ENCODE peak calls at places on chromosomes 5 and 9, in four cellular contexts. J is kidney epithelial cell, S is glomerular endothelial cell, E is NCI-H187 treated with DMSO at 0.1 percent for 48 hours. L is an unnamed sample.

GRCh38 chr9:121135642-121136041 is 60.9 kb downstream of the CNTRL start:
- DNase-seq in J (no peak), S (no peak), E (no peak), L (no peak)

GRCh38 chr9:36970007-36970888 is 63.8 kb downstream of the PAX5 start:
- DNase-seq in J (no peak), S (no peak), E (no peak), L (no peak)

GRCh38 chr5:96565843-96566242 is 96.3 kb upstream of the CAST start:
- DNase-seq in J (no peak), S (no peak), E (no peak), L (peak; percentile 63)

GRCh38 chr9:103913899-103914298 is 180.2 kb upstream of the SMC2 start:
- DNase-seq in J (no peak), S (no peak), E (no peak), L (no peak)

GRCh38 chr5:43073597-43074546 is 33.8 kb upstream of the ANXA2R start:
- DNase-seq in J (no peak), S (no peak), E (peak; percentile 55), L (no peak)

GRCh38 chr5:159668556-159668955 is 247.7 kb upstream of the ADRA1B start:
- DNase-seq in J (no peak), S (no peak), E (no peak), L (no peak)

GRCh38 chr5:113338628-113339027 is 96.2 kb downstream of the TSSK1B start:
- DNase-seq in J (no peak), S (no peak), E (no peak), L (no peak)

GRCh38 chr5:173984218-173984617 is 4.8 kb upstream of the C5orf47 start:
- DNase-seq in J (no peak), S (no peak), E (no peak), L (no peak)

GRCh38 chr5:76643371-76643770 is 20.2 kb upstream of the F2RL2 start:
- DNase-seq in J (no peak), S (no peak), E (no peak), L (no peak)

GRCh38 chr9:134475051-134475790 is 149.0 kb downstream of the RXRA start:
- DNase-seq in J (no peak), S (peak; percentile 9), E (no peak), L (peak; percentile 34)

GRCh38 chr9:18141681-18142080 is 332.3 kb upstream of the ADAMTSL1 start:
- DNase-seq in J (no peak), S (no peak), E (no peak), L (no peak)

GRCh38 chr5:36744678-36745659 is 131.6 kb upstream of the NIPBL start:
- DNase-seq in J (peak; percentile 49), S (no peak), E (peak; percentile 48), L (peak; percentile 13)

GRCh38 chr9:16867571-16868311 is 2.7 kb downstream of the BNC2 start:
- DNase-seq in J (no peak), S (peak; percentile 29), E (no peak), L (peak; percentile 56)

GRCh38 chr5:82107277-82107676 is 135.5 kb downstream of the ATG10 start:
- DNase-seq in J (no peak), S (peak; percentile 7), E (no peak), L (peak; percentile 13)